ENCODE peak calls at places on chromosome 7, in four cellular contexts. P is fibroblast of the aortic adventitia, I is left lung, U is A673. E is an unnamed sample.

GRCh38 chr7:2729043-2729892 is 41.3 kb downstream of the AMZ1 start:
- DNase-seq in I (peak; percentile 35), P (no peak), U (no peak), E (no peak)

GRCh38 chr7:80950550-80950967 is 31.7 kb upstream of the SEMA3C start:
- DNase-seq in U (no peak), P (peak; percentile 50), I (no peak), E (peak; percentile 22)

GRCh38 chr7:91082854-91083495 is 181.3 kb upstream of the FZD1 start:
- DNase-seq in I (no peak), P (peak; percentile 76), U (peak; percentile 62), E (peak; percentile 67)

GRCh38 chr7:16743207-16743606 is 10.3 kb upstream of the TSPAN13 start:
- DNase-seq in U (no peak), I (no peak), P (peak; percentile 31), E (peak; percentile 87)

GRCh38 chr7:82674319-82674718 is 230.7 kb upstream of the CACNA2D1 start:
- DNase-seq in U (no peak), I (no peak), P (no peak), E (peak; percentile 53)

GRCh38 chr7:147412109-147412508 is 1178.5 kb upstream of the C7orf33 start:
- DNase-seq in P (no peak), I (no peak), U (no peak), E (no peak)

GRCh38 chr7:130899638-130900401 is 165.8 kb upstream of the KLF14 start:
- DNase-seq in U (no peak), P (no peak), I (no peak), E (no peak)

GRCh38 chr7:15889501-15889900 is 203.0 kb upstream of the MEOX2 start:
- DNase-seq in P (peak; percentile 26), I (no peak), U (peak; percentile 48), E (peak; percentile 20)

GRCh38 chr7:30135551-30136271 is 925 bp downstream of the MTURN start:
- DNase-seq in I (peak; percentile 78), P (peak; percentile 75), U (peak; percentile 39), E (peak; percentile 61)

GRCh38 chr7:30983042-30983913 is 19.5 kb downstream of the GHRHR start:
- DNase-seq in U (peak; percentile 85), I (peak; percentile 73), P (peak; percentile 81), E (peak; percentile 84)

GRCh38 chr7:116802784-116803183 is 59.6 kb upstream of the CAPZA2 start:
- DNase-seq in P (peak; percentile 67), I (no peak), U (peak; percentile 89), E (peak; percentile 74)

GRCh38 chr7:95430864-95431263 is 4.0 kb downstream of the PON2 start:
- DNase-seq in P (no peak), U (no peak), I (no peak), E (peak; percentile 56)

GRCh38 chr7:6424702-6425072 is 23.1 kb downstream of the DAGLB start:
- DNase-seq in I (no peak), P (no peak), U (no peak), E (no peak)

GRCh38 chr7:42726066-42726785 is 185.6 kb downstream of the C7orf25 start:
- DNase-seq in U (no peak), P (peak; percentile 48), I (no peak), E (peak; percentile 22)

GRCh38 chr7:99579956-99580777 is 17.9 kb upstream of the TMEM225B start:
- DNase-seq in U (peak; percentile 75), P (peak; percentile 39), I (no peak), E (peak; percentile 31)

GRCh38 chr7:45985902-45986301 is 64.8 kb upstream of the IGFBP3 start:
- DNase-seq in U (no peak), P (peak; percentile 48), I (no peak), E (peak; percentile 52)

GRCh38 chr7:97226541-97226940 is 109.0 kb downstream of the SDHAF3 start:
- DNase-seq in U (no peak), P (no peak), I (no peak), E (no peak)

GRCh38 chr7:50584386-50584785 is 19.2 kb upstream of the DDC start:
- DNase-seq in U (no peak), I (no peak), P (no peak), E (no peak)

GRCh38 chr7:120407015-120407414 is 134.0 kb downstream of the KCND2 start:
- DNase-seq in P (no peak), U (no peak), I (no peak), E (peak; percentile 28)

GRCh38 chr7:81926154-81926553 is 156.3 kb upstream of the HGF start:
- DNase-seq in P (peak; percentile 55), I (no peak), U (no peak), E (peak; percentile 26)

GRCh38 chr7:25384820-25385560 is 156.7 kb upstream of the NPVF start:
- DNase-seq in P (no peak), I (no peak), U (peak; percentile 77), E (no peak)

GRCh38 chr7:49023345-49024330 is 99.3 kb downstream of the CDC14C start:
- DNase-seq in U (no peak), P (no peak), I (no peak), E (no peak)

GRCh38 chr7:85160223-85160622 is 26.6 kb downstream of the SEMA3D start:
- DNase-seq in U (no peak), P (peak; percentile 44), I (no peak), E (no peak)

GRCh38 chr7:134792968-134793367 is 13.5 kb downstream of the CALD1 start:
- DNase-seq in U (no peak), I (no peak), P (peak; percentile 39), E (peak; percentile 73)

GRCh38 chr7:131554880-131555516 is 1.4 kb downstream of the PODXL start:
- DNase-seq in U (no peak), I (no peak), P (no peak), E (no peak)

GRCh38 chr7:64874562-64875250 is 28.4 kb upstream of the ZNF273 start:
- DNase-seq in I (no peak), P (no peak), U (no peak), E (no peak)

GRCh38 chr7:32890553-32891045 is 961 bp downstream of the KBTBD2 start:
- DNase-seq in U (peak; percentile 70), I (peak; percentile 36), P (peak; percentile 76), E (peak; percentile 79)

GRCh38 chr7:30796105-30796869 is 25.1 kb downstream of the MINDY4 start:
- DNase-seq in P (peak; percentile 83), U (peak; percentile 54), I (no peak), E (peak; percentile 60)

GRCh38 chr7:151756076-151756731 is 120.7 kb downstream of the PRKAG2 start:
- DNase-seq in U (no peak), I (peak; percentile 57), P (no peak), E (peak; percentile 39)

GRCh38 chr7:100613447-100614185 is 1.3 kb downstream of the MOSPD3 start:
- DNase-seq in P (no peak), U (no peak), I (no peak), E (no peak)

GRCh38 chr7:100611983-100612729 is at the start of gene MOSPD3:
- DNase-seq in U (peak; percentile 100), I (peak; percentile 99), P (peak; percentile 100), E (peak; percentile 100)

GRCh38 chr7:100607111-100607510 is 4.9 kb downstream of the PCOLCE start:
- DNase-seq in P (peak; percentile 29), I (no peak), U (no peak), E (no peak)

GRCh38 chr7:100614308-100614861 is 2.0 kb downstream of the MOSPD3 start:
- DNase-seq in I (no peak), U (no peak), P (no peak), E (no peak)

GRCh38 chr7:100612730-100613446 is 548 bp downstream of the MOSPD3 start:
- DNase-seq in U (no peak), P (no peak), I (no peak), E (no peak)
- TF ChIP-seq CTCF in U (peak; percentile 27), P (no peak), I (no peak), E (peak; percentile 13)

DNA sequence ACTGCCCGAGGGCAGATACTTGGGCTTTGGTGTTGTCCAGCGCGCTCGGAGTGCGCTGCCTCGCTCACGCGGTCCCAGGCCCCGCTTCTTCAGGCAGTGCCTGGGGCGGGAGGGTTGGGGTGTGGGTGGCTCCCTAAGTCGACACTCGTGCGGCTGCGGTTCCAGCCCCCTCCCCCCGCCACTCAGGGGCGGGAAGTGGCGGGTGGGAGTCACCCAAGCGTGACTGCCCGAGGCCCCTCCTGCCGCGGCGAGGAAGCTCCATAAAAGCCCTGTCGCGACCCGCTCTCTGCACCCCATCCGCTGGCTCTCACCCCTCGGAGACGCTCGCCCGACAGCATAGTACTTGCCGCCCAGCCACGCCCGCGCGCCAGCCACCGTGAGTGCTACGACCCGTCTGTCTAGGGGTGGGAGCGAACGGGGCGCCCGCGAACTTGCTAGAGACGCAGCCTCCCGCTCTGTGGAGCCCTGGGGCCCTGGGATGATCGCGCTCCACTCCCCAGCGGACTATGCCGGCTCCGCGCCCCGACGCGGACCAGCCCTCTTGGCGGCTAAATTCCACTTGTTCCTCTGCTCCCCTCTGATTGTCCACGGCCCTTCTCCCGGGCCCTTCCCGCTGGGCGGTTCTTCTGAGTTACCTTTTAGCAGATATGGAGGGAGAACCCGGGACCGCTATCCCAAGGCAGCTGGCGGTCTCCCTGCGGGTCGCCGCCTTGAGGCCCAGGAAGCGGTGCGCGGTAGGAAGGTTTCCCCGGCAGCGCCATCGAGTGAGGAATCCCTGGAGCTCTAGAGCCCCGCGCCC is at the start of gene NPY:
- DNase-seq in I (no peak), U (peak; percentile 64), P (no peak), E (no peak)
- H3K4me3 ChIP-seq in I (no peak within 1 kb of the TSS), U (peak within 1 kb of the TSS; percentile 50), P (no peak within 1 kb of the TSS), E (no peak within 1 kb of the TSS)

GRCh38 chr7:143494622-143495021 is 16.9 kb downstream of the TAS2R41 start:
- DNase-seq in U (no peak), P (peak; percentile 19), I (no peak), E (no peak)
- TF ChIP-seq CTCF in U (no peak), P (peak; percentile 20), I (no peak), E (peak; percentile 21)

DNA sequence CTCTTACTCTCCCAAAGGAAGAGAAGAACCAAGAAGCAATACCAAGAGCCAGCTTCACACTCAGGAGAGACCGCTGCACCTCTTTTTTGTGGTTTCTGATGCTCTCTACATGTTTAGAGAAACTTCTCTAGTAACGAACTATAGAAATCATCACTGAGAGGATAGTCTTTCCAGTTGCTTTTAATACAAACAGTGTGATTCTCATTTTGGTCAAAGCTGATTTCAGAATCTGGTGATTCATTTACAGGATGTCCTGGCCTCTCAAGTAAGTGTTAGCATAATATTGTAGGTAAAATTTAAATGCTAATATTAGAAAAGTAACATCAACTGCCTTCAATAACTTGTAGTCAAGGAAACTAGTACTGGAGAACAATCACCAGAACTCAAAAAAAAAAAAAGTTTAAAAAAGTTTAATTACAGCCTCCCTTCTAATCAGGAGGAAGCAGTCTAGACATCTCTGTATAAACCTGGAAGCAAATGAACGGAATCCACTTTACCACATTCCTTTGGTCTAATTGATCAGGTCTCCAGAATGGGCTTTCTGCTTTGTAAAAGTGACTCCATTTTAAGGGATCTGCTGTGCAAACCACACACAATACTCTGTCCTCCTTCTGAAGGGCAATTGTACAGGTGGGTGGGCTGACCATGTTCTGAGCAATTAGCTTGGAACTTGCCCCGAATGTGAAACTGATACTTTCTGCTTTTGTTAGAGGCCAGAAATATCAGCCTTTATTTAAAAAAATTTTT is 3.0 kb downstream of the LAMB1 start:
- DNase-seq in P (peak; percentile 21), U (no peak), I (no peak), E (no peak)
- H3K4me3 ChIP-seq in P (peak overlapping the region; percentile 48), U (no peak overlapping the region), I (no peak overlapping the region), E (peak overlapping the region; percentile 94)

GRCh38 chr7:89695241-89695640 is 459.0 kb upstream of the STEAP1 start:
- DNase-seq in P (no peak), I (no peak), U (no peak), E (no peak)
- TF ChIP-seq CTCF in P (no peak), I (no peak), U (no peak), E (no peak)

E was measured in fibroblast of pulmonary artery.